ENCODE peak calls at places on chromosome 1, in five cellular contexts. One of them, this sample, is unnamed.

GRCh38 chr1:72037745-72038343 is 244.5 kb downstream of the NEGR1 start:
- DNase-seq in Ammon's horn: peak
- DNase-seq in T-helper 2 cell: no peak
- DNase-seq in activated naive CD8-positive, alpha-beta T cell treated with anti-CD3 and anti-CD28 coated beads, Interleukin-2, amount 50 U/mL, for 16 hours: no peak
- DNase-seq in GM03348: peak
- DNase-seq in this sample: no peak

GRCh38 chr1:183281039-183281438 is 95.0 kb downstream of the LAMC2 start:
- DNase-seq in Ammon's horn: no peak
- DNase-seq in T-helper 2 cell: no peak
- DNase-seq in GM03348: peak
- DNase-seq in activated naive CD8-positive, alpha-beta T cell treated with anti-CD3 and anti-CD28 coated beads, Interleukin-2, amount 50 U/mL, for 16 hours: no peak
- DNase-seq in this sample: no peak

GRCh38 chr1:215992620-215993019 is 425.5 kb downstream of the KCTD3 start:
- DNase-seq in activated naive CD8-positive, alpha-beta T cell treated with anti-CD3 and anti-CD28 coated beads, Interleukin-2, amount 50 U/mL, for 16 hours: no peak
- DNase-seq in Ammon's horn: peak
- DNase-seq in GM03348: peak
- DNase-seq in T-helper 2 cell: no peak
- DNase-seq in this sample: no peak

GRCh38 chr1:59678065-59678808 is 136.5 kb upstream of the HOOK1 start:
- DNase-seq in GM03348: no peak
- DNase-seq in T-helper 2 cell: no peak
- DNase-seq in activated naive CD8-positive, alpha-beta T cell treated with anti-CD3 and anti-CD28 coated beads, Interleukin-2, amount 50 U/mL, for 16 hours: no peak
- DNase-seq in Ammon's horn: no peak
- DNase-seq in this sample: no peak

GRCh38 chr1:92274939-92275338 is 23.8 kb downstream of the GLMN start:
- DNase-seq in activated naive CD8-positive, alpha-beta T cell treated with anti-CD3 and anti-CD28 coated beads, Interleukin-2, amount 50 U/mL, for 16 hours: no peak
- DNase-seq in T-helper 2 cell: no peak
- DNase-seq in Ammon's horn: no peak
- DNase-seq in GM03348: no peak
- DNase-seq in this sample: no peak

GRCh38 chr1:143497374-143497747 is 474.4 kb downstream of the FAM72C start:
- DNase-seq in GM03348: no peak
- DNase-seq in Ammon's horn: no peak
- DNase-seq in T-helper 2 cell: no peak
- DNase-seq in activated naive CD8-positive, alpha-beta T cell treated with anti-CD3 and anti-CD28 coated beads, Interleukin-2, amount 50 U/mL, for 16 hours: no peak
- DNase-seq in this sample: no peak

GRCh38 chr1:155277896-155278688 is 829 bp downstream of the HCN3 start:
- DNase-seq in T-helper 2 cell: peak
- DNase-seq in GM03348: peak
- DNase-seq in activated naive CD8-positive, alpha-beta T cell treated with anti-CD3 and anti-CD28 coated beads, Interleukin-2, amount 50 U/mL, for 16 hours: peak
- DNase-seq in Ammon's horn: no peak
- DNase-seq in this sample: peak

GRCh38 chr1:186152227-186152944 is 222.7 kb downstream of the TPR start:
- DNase-seq in Ammon's horn: no peak
- DNase-seq in activated naive CD8-positive, alpha-beta T cell treated with anti-CD3 and anti-CD28 coated beads, Interleukin-2, amount 50 U/mL, for 16 hours: no peak
- DNase-seq in T-helper 2 cell: no peak
- DNase-seq in GM03348: peak
- DNase-seq in this sample: no peak

GRCh38 chr1:78950801-78951200 is 55.7 kb downstream of the ADGRL4 start:
- DNase-seq in T-helper 2 cell: no peak
- DNase-seq in Ammon's horn: no peak
- DNase-seq in activated naive CD8-positive, alpha-beta T cell treated with anti-CD3 and anti-CD28 coated beads, Interleukin-2, amount 50 U/mL, for 16 hours: no peak
- DNase-seq in GM03348: no peak
- DNase-seq in this sample: no peak

GRCh38 chr1:40042337-40042736 is 1.8 kb downstream of the CAP1 start:
- DNase-seq in Ammon's horn: no peak
- DNase-seq in activated naive CD8-positive, alpha-beta T cell treated with anti-CD3 and anti-CD28 coated beads, Interleukin-2, amount 50 U/mL, for 16 hours: no peak
- DNase-seq in T-helper 2 cell: no peak
- DNase-seq in GM03348: no peak
- DNase-seq in this sample: no peak

GRCh38 chr1:35623832-35624231 is 17.5 kb downstream of the PSMB2 start:
- DNase-seq in T-helper 2 cell: no peak
- DNase-seq in GM03348: no peak
- DNase-seq in Ammon's horn: no peak
- DNase-seq in activated naive CD8-positive, alpha-beta T cell treated with anti-CD3 and anti-CD28 coated beads, Interleukin-2, amount 50 U/mL, for 16 hours: no peak
- DNase-seq in this sample: no peak